ENCODE peak calls at places on chromosomes 7 and 10, in four cellular contexts. C is GM12891, P is ELR, S is RWPE1. Z is an unnamed sample.

GRCh38 chr7:112133328-112133727 is 72.9 kb downstream of the DOCK4 start:
- DNase-seq in C (no peak), P (no peak), S (no peak), Z (no peak)

GRCh38 chr10:120005408-120006280 is 113.1 kb downstream of the SEC23IP start:
- DNase-seq in C (no peak), P (no peak), S (no peak), Z (no peak)

GRCh38 chr10:20852303-20852702 is 44.8 kb downstream of the NEBL start:
- DNase-seq in C (no peak), P (no peak), S (no peak), Z (no peak)

GRCh38 chr10:104580774-104581675 is 60.1 kb upstream of the SORCS3 start:
- DNase-seq in C (peak), P (peak), S (peak), Z (peak)

GRCh38 chr7:137818036-137818435 is 28.7 kb downstream of the DGKI start:
- DNase-seq in C (no peak), P (peak), S (no peak), Z (no peak)

GRCh38 chr10:104779701-104780100 is 138.6 kb downstream of the SORCS3 start:
- DNase-seq in C (no peak), P (no peak), S (no peak), Z (no peak)

GRCh38 chr10:91077549-91078017 is 142.9 kb upstream of the PCGF5 start:
- DNase-seq in C (no peak), P (no peak), S (no peak), Z (no peak)

GRCh38 chr7:157373493-157373892 is 36.7 kb downstream of the DNAJB6 start:
- DNase-seq in C (no peak), P (no peak), S (no peak), Z (no peak)

GRCh38 chr10:131882151-131882550 is 18.7 kb upstream of the PPP2R2D start:
- DNase-seq in C (no peak), P (no peak), S (no peak), Z (no peak)

GRCh38 chr7:6553460-6554044 is 2.3 kb upstream of the GRID2IP start:
- DNase-seq in C (no peak), P (no peak), S (no peak), Z (peak)

GRCh38 chr10:131902211-131902610 is 1.4 kb downstream of the PPP2R2D start:
- DNase-seq in C (no peak), P (peak), S (no peak), Z (no peak)

GRCh38 chr10:44132361-44133289 is 252.3 kb downstream of the CXCL12 start:
- DNase-seq in C (no peak), P (no peak), S (no peak), Z (no peak)

GRCh38 chr10:90328896-90329295 is 528.9 kb downstream of the HTR7 start:
- DNase-seq in C (no peak), P (no peak), S (no peak), Z (no peak)

GRCh38 chr7:120869700-120870099 is 11.8 kb upstream of the TSPAN12 start:
- DNase-seq in C (no peak), P (no peak), S (no peak), Z (no peak)

GRCh38 chr10:51231754-51232153 is 157.5 kb downstream of the PRKG1 start:
- DNase-seq in C (no peak), P (no peak), S (no peak), Z (no peak)

GRCh38 chr10:90136731-90137316 is 435.4 kb downstream of the KIF20B start:
- DNase-seq in C (no peak), P (peak), S (no peak), Z (no peak)

GRCh38 chr10:124032982-124033886 is 60.2 kb downstream of the CHST15 start:
- DNase-seq in C (no peak), P (peak), S (no peak), Z (no peak)

GRCh38 chr7:28768577-28769147 is 189.5 kb downstream of the TRIL start:
- DNase-seq in C (no peak), P (peak), S (peak), Z (peak)

GRCh38 chr10:14751576-14752330 is 22.9 kb downstream of the FAM107B start:
- DNase-seq in C (no peak), P (peak), S (no peak), Z (no peak)

GRCh38 chr7:94904982-94905381 is 2.4 kb upstream of the PPP1R9A start:
- DNase-seq in C (no peak), P (no peak), S (no peak), Z (no peak)

GRCh38 chr10:73899401-73899780 is 11.5 kb upstream of the PLAU start:
- DNase-seq in C (no peak), P (peak), S (peak), Z (no peak)

GRCh38 chr10:55174419-55174818 is 373.4 kb upstream of the PCDH15 start:
- DNase-seq in C (no peak), P (no peak), S (no peak), Z (no peak)

GRCh38 chr7:24227068-24227467 is 56.9 kb upstream of the NPY start:
- DNase-seq in C (no peak), P (no peak), S (no peak), Z (no peak)

Z was measured in GM13976.